ENCODE peak calls at places on chromosomes 7 and 10, in six cellular contexts. B, D, N, T, P and I are unnamed samples.

GRCh38 chr10:2978111-2978510 is 89.2 kb upstream of the PFKP start:
- DNase-seq in B (no peak), P (no peak), N (peak; percentile 39), T (no peak), D (peak; percentile 12), I (no peak)

GRCh38 chr7:151782598-151783448 is 94.1 kb downstream of the PRKAG2 start:
- DNase-seq in B (peak; percentile 70), T (peak; percentile 88), D (peak; percentile 48), P (peak; percentile 89), N (peak; percentile 58), I (peak; percentile 74)

GRCh38 chr7:158270856-158271413 is 316.7 kb downstream of the PTPRN2 start:
- DNase-seq in P (peak; percentile 30), D (no peak), N (no peak), B (no peak), T (peak; percentile 38), I (no peak)

GRCh38 chr7:147245274-147245673 is 1128.7 kb downstream of the CNTNAP2 start:
- DNase-seq in N (peak; percentile 30), D (no peak), T (no peak), B (no peak), P (peak; percentile 54), I (no peak)

GRCh38 chr10:131586958-131587357 is 275.4 kb upstream of the TCERG1L start:
- DNase-seq in T (no peak), B (no peak), N (no peak), P (no peak), D (no peak), I (no peak)

GRCh38 chr10:92291921-92292860 is 1.2 kb downstream of the MARCHF5 start:
- DNase-seq in P (peak; percentile 64), N (peak; percentile 36), B (peak; percentile 49), T (no peak), D (peak; percentile 39), I (peak; percentile 72)

GRCh38 chr10:47458466-47459154 is 25.3 kb downstream of the ANXA8 start:
- DNase-seq in T (no peak), P (no peak), N (peak; percentile 88), D (no peak), B (no peak), I (no peak)

GRCh38 chr7:116557066-116557585 is 32.3 kb downstream of the CAV1 start:
- DNase-seq in N (no peak), T (no peak), D (no peak), P (no peak), B (no peak), I (no peak)

GRCh38 chr7:134618756-134619530 is 27.7 kb upstream of the BPGM start:
- DNase-seq in D (no peak), N (no peak), B (no peak), T (no peak), P (no peak), I (no peak)

DNA sequence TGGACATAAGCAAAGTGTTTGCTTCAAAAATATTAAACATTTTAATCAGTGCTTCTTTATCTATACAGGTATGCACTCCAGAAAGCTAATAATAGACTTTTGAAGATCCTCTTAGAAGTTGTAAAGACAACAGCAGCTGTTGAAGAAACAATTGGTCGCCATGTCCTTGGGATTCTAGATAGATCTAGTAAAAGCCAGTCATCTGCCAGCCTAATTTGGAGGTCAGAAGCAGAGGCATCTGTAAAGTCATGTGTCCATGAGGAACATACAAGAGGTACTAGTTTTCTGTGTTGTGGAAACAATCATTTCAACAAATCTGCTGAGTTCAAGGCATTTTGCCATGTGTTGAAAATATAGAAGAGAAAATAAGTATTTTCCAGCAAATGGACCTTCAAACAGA is 89.3 kb downstream of the CYP51A1 start:
- DNase-seq in B (no peak), P (no peak), D (no peak), N (no peak), T (no peak), I (no peak)
- H3K27ac ChIP-seq in B (no peak overlapping the region), P (no peak overlapping the region), D (no peak overlapping the region), N (no peak overlapping the region), T (no peak overlapping the region), I (peak overlapping the region; percentile 76)

DNA sequence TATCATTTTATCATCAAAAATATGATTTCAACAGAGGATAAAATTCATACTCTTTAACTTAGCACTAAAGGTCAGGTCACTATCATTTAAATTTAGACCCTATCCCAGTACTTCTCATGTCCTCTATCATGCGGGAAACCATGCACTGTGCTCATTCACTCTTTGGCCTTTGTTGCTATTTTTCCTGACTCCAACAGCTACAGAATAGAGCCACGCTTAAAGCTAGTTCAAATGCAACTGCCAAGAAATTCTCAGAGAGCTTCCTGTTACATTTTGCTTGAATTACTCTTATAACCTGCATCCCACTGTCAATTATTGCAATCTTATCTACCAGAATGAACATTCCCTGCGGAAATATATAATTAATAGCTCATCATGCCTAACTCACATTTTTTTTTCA is 58.3 kb downstream of the SEMA3A start:
- DNase-seq in N (no peak), P (no peak), D (no peak), B (no peak), T (no peak), I (no peak)
- H3K27me3 ChIP-seq in N (no peaks in the 10 kb centered on the region), P (no peaks in the 10 kb centered on the region), D (no peaks in the 10 kb centered on the region), B (no peaks in the 10 kb centered on the region), T (no peaks in the 10 kb centered on the region), I (no peaks in the 10 kb centered on the region)

DNA sequence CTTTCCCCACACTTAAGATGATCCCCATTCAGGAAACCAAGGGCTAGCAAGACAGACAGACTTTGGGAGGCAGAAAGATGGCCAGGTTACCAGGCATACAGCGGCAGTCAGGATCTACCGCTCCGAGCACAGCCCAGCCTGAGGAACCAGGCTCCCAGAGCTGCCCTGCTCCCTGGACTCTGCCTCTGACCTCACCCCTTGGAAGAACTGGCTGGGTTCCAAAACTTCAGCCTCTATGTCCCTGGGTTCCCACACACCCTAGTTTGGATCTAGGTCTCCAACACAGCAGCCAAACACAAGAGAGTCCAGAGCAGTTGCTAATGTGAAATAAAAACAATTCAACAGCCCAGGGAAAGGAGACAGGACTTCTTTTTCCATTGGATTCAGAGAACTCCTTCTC is 219.8 kb downstream of the KCNMA1 start:
- DNase-seq in P (no peak), B (peak; percentile 70), D (no peak), N (peak; percentile 85), T (no peak), I (no peak)
- H3K4me3 ChIP-seq in P (no peak overlapping the region), B (no peak overlapping the region), D (no peak overlapping the region), N (no peak overlapping the region), T (no peak overlapping the region), I (no peak overlapping the region)

DNA sequence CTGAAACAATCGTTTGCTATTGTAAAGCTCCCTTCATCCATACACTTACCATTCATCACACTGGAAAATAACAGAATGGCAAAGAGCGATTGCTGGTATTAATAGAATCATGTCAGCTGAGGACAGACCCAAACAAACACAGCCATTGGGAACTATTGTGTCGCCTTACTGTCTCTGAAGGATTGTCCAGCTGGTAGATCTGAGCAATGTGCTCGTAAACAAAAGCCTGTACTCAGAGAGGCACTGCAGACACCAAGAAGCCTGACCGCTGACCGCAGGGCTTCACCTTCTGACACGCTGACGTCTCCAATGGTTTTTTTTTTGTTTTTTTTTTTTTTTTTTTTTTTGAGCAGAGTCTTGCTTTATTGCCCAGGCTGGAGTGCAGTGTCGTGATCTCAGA is 151.0 kb upstream of the FRMD4A start:
- DNase-seq in B (no peak), P (no peak), T (no peak), D (no peak), N (no peak), I (peak; percentile 37)
- H3K27ac ChIP-seq in B (no peak overlapping the region), P (no peak overlapping the region), T (no peak overlapping the region), D (no peak overlapping the region), N (no peak overlapping the region), I (no peak overlapping the region)

GRCh38 chr7:142792593-142792992 is 21.8 kb downstream of the PRSS2 start:
- DNase-seq in T (no peak), B (no peak), N (no peak), P (no peak), D (no peak), I (no peak)

GRCh38 chr7:142791502-142791901 is 20.7 kb downstream of the PRSS2 start:
- DNase-seq in D (no peak), T (no peak), P (no peak), N (no peak), B (no peak), I (no peak)

GRCh38 chr7:142795339-142795863 is 24.6 kb downstream of the PRSS2 start:
- DNase-seq in P (no peak), N (peak; percentile 24), T (no peak), D (peak; percentile 70), B (no peak), I (no peak)

GRCh38 chr7:142792129-142792528 is 21.4 kb downstream of the PRSS2 start:
- DNase-seq in P (no peak), B (no peak), D (no peak), N (no peak), T (no peak), I (no peak)

DNA sequence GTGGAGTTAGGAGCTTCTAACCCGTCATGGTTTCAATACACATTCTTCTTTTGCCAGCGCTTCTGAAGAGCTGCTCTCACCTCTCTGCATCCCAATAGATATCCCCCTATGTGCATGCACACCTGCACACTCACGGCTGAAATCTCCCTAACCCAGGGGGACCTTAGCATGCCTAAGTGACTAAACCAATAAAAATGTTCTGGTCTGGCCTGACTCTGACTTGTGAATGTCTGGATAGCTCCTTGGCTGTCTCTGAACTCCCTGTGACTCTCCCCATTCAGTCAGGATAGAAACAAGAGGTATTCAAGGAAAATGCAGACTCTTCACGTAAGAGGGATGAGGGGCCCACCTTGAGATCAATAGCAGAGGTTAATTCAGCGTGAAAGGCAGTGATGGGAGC is 22.4 kb downstream of the PRSS2 start:
- DNase-seq in P (no peak), B (no peak), T (no peak), D (no peak), N (no peak), I (no peak)
- H3K27me3 ChIP-seq in P (no peaks in the 10 kb centered on the region), B (no peaks in the 10 kb centered on the region), T (peaks cover 26% of the 10 kb centered on the region), D (no peaks in the 10 kb centered on the region), N (peaks cover 7% of the 10 kb centered on the region), I (peaks cover 74% of the 10 kb centered on the region)

DNA sequence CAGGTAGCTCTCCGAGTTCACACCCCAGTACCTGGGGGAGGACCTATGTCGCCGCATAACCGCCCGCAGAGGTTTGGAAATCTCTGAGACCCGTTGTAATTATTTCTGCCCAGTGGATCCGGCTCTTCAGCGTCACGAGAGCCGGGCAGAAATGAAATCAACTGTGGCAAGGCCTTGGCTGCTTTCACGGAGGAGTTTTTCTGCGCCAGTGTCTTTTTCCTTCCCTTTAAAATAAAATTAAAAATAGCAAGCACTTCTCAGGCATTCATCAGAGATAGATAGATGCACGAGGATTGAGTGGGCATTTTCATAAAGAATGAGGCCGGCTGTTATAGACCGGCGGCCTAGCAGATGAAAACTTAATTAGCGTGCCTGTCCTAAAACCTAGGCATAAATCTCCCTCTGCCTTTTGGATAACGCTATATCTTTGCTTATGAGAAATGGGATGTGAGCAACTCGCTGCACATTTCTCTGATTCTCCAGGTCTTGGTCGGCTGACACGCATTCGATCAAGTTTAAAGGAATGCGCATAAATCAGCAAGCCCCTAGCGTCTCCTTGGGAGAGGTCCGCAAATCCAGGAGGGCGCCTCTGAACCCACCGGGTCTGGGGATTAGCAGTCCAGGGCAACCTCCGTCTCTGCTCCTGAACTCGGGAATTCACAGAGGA is 6.4 kb downstream of the HOXA13 start:
- DNase-seq in N (no peak), D (no peak), T (peak; percentile 76), P (no peak), B (no peak), I (no peak)
- H3K4me3 ChIP-seq in N (peak overlapping the region; percentile 31), D (no peak overlapping the region), T (peak overlapping the region; percentile 45), P (peak overlapping the region; percentile 41), B (peak overlapping the region; percentile 55), I (peak overlapping the region; percentile 21)

DNA sequence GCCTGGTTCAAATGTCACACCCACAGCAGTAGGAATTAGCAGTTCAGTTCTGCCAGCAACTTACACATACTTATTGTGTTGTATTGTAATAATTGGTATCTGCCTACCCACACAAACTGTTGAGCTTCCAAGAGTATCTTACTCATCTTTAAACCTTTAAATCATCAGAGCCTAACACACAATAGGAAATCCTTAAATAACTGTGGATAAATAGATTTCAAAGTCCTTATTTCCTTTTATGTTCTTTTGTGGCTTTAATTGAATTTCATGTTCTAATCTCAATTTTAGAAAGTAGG is 3.9 kb downstream of the CASD1 start:
- DNase-seq in T (no peak), D (no peak), N (no peak), B (no peak), P (no peak), I (no peak)
- H3K27ac ChIP-seq in T (no peak overlapping the region), D (no peak overlapping the region), N (no peak overlapping the region), B (no peak overlapping the region), P (no peak overlapping the region), I (no peak overlapping the region)